ENCODE peak calls at places on chromosomes 3 and 15, in six cellular contexts. One of them, this sample, is unnamed. For H3K4me1 and H3K36me3, the result is how much of the 10 kb centered on the place peaks cover.

GRCh38 chr3:72187131-72187530 is 402.2 kb upstream of the PROK2 start:
- DNase-seq in endothelial cell of umbilical vein: no peak
- DNase-seq in mesendoderm: peak
- DNase-seq in endodermal cell: no peak
- DNase-seq in suprapubic skin: no peak
- DNase-seq in ascending aorta: no peak
- DNase-seq in this sample: no peak

GRCh38 chr3:195546130-195546560 is 3.0 kb upstream of the PPP1R2 start:
- DNase-seq in endothelial cell of umbilical vein: peak
- DNase-seq in mesendoderm: no peak
- DNase-seq in endodermal cell: no peak
- DNase-seq in suprapubic skin: no peak
- DNase-seq in ascending aorta: peak
- DNase-seq in this sample: no peak

GRCh38 chr3:197465996-197466549 is 89.7 kb downstream of the BDH1 start:
- DNase-seq in endothelial cell of umbilical vein: peak
- DNase-seq in mesendoderm: no peak
- DNase-seq in endodermal cell: no peak
- DNase-seq in suprapubic skin: no peak
- DNase-seq in ascending aorta: no peak
- DNase-seq in this sample: peak

GRCh38 chr3:15794303-15794771 is 3.4 kb downstream of the ANKRD28 start:
- DNase-seq in endothelial cell of umbilical vein: peak
- DNase-seq in mesendoderm: no peak
- DNase-seq in endodermal cell: no peak
- DNase-seq in suprapubic skin: no peak
- DNase-seq in ascending aorta: no peak
- DNase-seq in this sample: no peak

GRCh38 chr15:80913541-80913940 is 76.1 kb downstream of the MESD start:
- DNase-seq in endothelial cell of umbilical vein: no peak
- DNase-seq in mesendoderm: no peak
- DNase-seq in endodermal cell: no peak
- DNase-seq in suprapubic skin: no peak
- DNase-seq in ascending aorta: no peak
- DNase-seq in this sample: no peak

GRCh38 chr15:85770014-85770721 is 24.6 kb downstream of the KLHL25 start:
- DNase-seq in endothelial cell of umbilical vein: no peak
- DNase-seq in mesendoderm: peak
- DNase-seq in endodermal cell: no peak
- DNase-seq in suprapubic skin: peak
- DNase-seq in ascending aorta: no peak
- DNase-seq in this sample: no peak

GRCh38 chr3:190003730-190004129 is 117.0 kb downstream of the P3H2 start:
- DNase-seq in endothelial cell of umbilical vein: peak
- DNase-seq in mesendoderm: no peak
- DNase-seq in endodermal cell: no peak
- DNase-seq in suprapubic skin: no peak
- DNase-seq in ascending aorta: no peak
- DNase-seq in this sample: no peak

GRCh38 chr3:117706037-117706436 is 996.5 kb downstream of the TUSC7 start:
- DNase-seq in endothelial cell of umbilical vein: no peak
- DNase-seq in mesendoderm: no peak
- DNase-seq in endodermal cell: no peak
- DNase-seq in suprapubic skin: no peak
- DNase-seq in ascending aorta: no peak
- DNase-seq in this sample: no peak

GRCh38 chr3:46065294-46065705 is 38.0 kb upstream of the XCR1 start:
- DNase-seq in endothelial cell of umbilical vein: no peak
- DNase-seq in mesendoderm: no peak
- DNase-seq in endodermal cell: no peak
- DNase-seq in suprapubic skin: no peak
- DNase-seq in ascending aorta: no peak
- DNase-seq in this sample: peak

GRCh38 chr3:105228696-105229095 is 138.0 kb upstream of the ALCAM start:
- DNase-seq in endothelial cell of umbilical vein: no peak
- DNase-seq in mesendoderm: no peak
- DNase-seq in endodermal cell: no peak
- DNase-seq in suprapubic skin: no peak
- DNase-seq in ascending aorta: no peak
- DNase-seq in this sample: no peak

GRCh38 chr3:137582484-137582883 is 181.6 kb upstream of the SOX14 start:
- DNase-seq in endothelial cell of umbilical vein: no peak
- DNase-seq in mesendoderm: peak
- DNase-seq in endodermal cell: peak
- DNase-seq in suprapubic skin: no peak
- DNase-seq in ascending aorta: no peak
- DNase-seq in this sample: no peak

GRCh38 chr3:71784914-71785593 is at the start of gene PROK2:
- DNase-seq in endothelial cell of umbilical vein: no peak
- DNase-seq in mesendoderm: peak
- DNase-seq in endodermal cell: peak
- DNase-seq in suprapubic skin: no peak
- DNase-seq in ascending aorta: no peak
- DNase-seq in this sample: no peak

GRCh38 chr3:69020424-69020823 is 6.9 kb upstream of the EOGT start:
- DNase-seq in endothelial cell of umbilical vein: no peak
- DNase-seq in mesendoderm: no peak
- DNase-seq in endodermal cell: no peak
- DNase-seq in suprapubic skin: no peak
- DNase-seq in ascending aorta: no peak
- DNase-seq in this sample: no peak

GRCh38 chr3:54599741-54600140 is 328.1 kb downstream of the LRTM1 start:
- DNase-seq in endothelial cell of umbilical vein: no peak
- DNase-seq in mesendoderm: no peak
- DNase-seq in endodermal cell: no peak
- DNase-seq in suprapubic skin: no peak
- DNase-seq in ascending aorta: no peak
- DNase-seq in this sample: no peak

GRCh38 chr15:91116379-91117067 is 16.5 kb downstream of the SV2B start:
- DNase-seq in endothelial cell of umbilical vein: peak
- DNase-seq in mesendoderm: no peak
- DNase-seq in endodermal cell: peak
- DNase-seq in suprapubic skin: no peak
- DNase-seq in ascending aorta: no peak
- DNase-seq in this sample: no peak

GRCh38 chr15:76973906-76974305 is 21.0 kb upstream of the PSTPIP1 start:
- DNase-seq in endothelial cell of umbilical vein: no peak
- DNase-seq in mesendoderm: no peak
- DNase-seq in endodermal cell: no peak
- DNase-seq in suprapubic skin: no peak
- DNase-seq in ascending aorta: no peak
- DNase-seq in this sample: no peak

GRCh38 chr3:174342941-174343431 is 516.1 kb upstream of the NAALADL2 start:
- DNase-seq in endothelial cell of umbilical vein: no peak
- DNase-seq in mesendoderm: no peak
- DNase-seq in endodermal cell: no peak
- DNase-seq in suprapubic skin: no peak
- DNase-seq in ascending aorta: no peak
- DNase-seq in this sample: no peak

GRCh38 chr15:80437492-80437891 is 33.3 kb downstream of the ARNT2 start:
- DNase-seq in endothelial cell of umbilical vein: no peak
- DNase-seq in mesendoderm: peak
- DNase-seq in endodermal cell: no peak
- DNase-seq in suprapubic skin: no peak
- DNase-seq in ascending aorta: no peak
- DNase-seq in this sample: no peak

GRCh38 chr15:58748787-58749531 is 548 bp downstream of the ADAM10 start:
- DNase-seq in endothelial cell of umbilical vein: peak
- DNase-seq in mesendoderm: peak
- DNase-seq in endodermal cell: peak
- DNase-seq in suprapubic skin: peak
- DNase-seq in ascending aorta: no peak
- DNase-seq in this sample: peak

GRCh38 chr3:168220609-168221008 is 124.9 kb upstream of the GOLIM4 start:
- DNase-seq in endothelial cell of umbilical vein: no peak
- DNase-seq in mesendoderm: no peak
- DNase-seq in endodermal cell: no peak
- DNase-seq in suprapubic skin: no peak
- DNase-seq in ascending aorta: no peak
- DNase-seq in this sample: no peak

GRCh38 chr3:151900460-151900859 is 27.0 kb downstream of the SUCNR1 start:
- DNase-seq in endothelial cell of umbilical vein: no peak
- DNase-seq in mesendoderm: no peak
- DNase-seq in endodermal cell: no peak
- DNase-seq in suprapubic skin: no peak
- DNase-seq in ascending aorta: no peak
- DNase-seq in this sample: no peak

GRCh38 chr15:70093481-70094309 is 4.0 kb downstream of the TLE3 start:
- DNase-seq in endothelial cell of umbilical vein: peak
- DNase-seq in mesendoderm: peak
- DNase-seq in endodermal cell: peak
- DNase-seq in suprapubic skin: no peak
- DNase-seq in ascending aorta: no peak
- DNase-seq in this sample: peak
- H3K4me1 ChIP-seq in endothelial cell of umbilical vein: under half
- H3K4me1 ChIP-seq in mesendoderm: under half
- H3K4me1 ChIP-seq in endodermal cell: under half
- H3K4me1 ChIP-seq in suprapubic skin: half or more
- H3K4me1 ChIP-seq in ascending aorta: under half
- H3K4me1 ChIP-seq in this sample: half or more

GRCh38 chr3:53311882-53312281 is 35.5 kb downstream of the DCP1A start:
- DNase-seq in endothelial cell of umbilical vein: no peak
- DNase-seq in mesendoderm: no peak
- DNase-seq in endodermal cell: no peak
- DNase-seq in suprapubic skin: no peak
- DNase-seq in ascending aorta: no peak
- DNase-seq in this sample: no peak

GRCh38 chr3:53318522-53318921 is 28.8 kb downstream of the DCP1A start:
- DNase-seq in endothelial cell of umbilical vein: no peak
- DNase-seq in mesendoderm: no peak
- DNase-seq in endodermal cell: no peak
- DNase-seq in suprapubic skin: no peak
- DNase-seq in ascending aorta: no peak
- DNase-seq in this sample: no peak

DNA sequence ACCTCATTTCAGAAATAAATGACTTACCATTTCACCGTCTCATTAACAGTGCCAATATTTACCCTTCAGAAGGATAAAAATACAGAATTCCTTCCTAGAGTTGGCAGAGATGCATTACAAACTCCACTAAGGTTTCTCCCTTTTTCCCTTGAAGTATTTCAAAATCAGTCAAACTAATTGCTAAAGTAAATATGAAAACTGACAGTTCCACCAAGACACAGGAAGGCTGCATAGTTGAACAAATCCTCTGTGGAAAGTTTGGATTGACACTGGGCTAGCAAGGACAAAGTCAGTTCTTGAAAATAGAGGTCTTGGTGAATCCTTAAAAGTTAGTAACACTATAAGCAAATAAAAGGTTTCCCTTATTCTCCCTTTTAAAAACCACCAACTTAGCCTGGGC is 34.5 kb downstream of the DCP1A start:
- DNase-seq in endothelial cell of umbilical vein: no peak
- DNase-seq in mesendoderm: no peak
- DNase-seq in endodermal cell: no peak
- DNase-seq in suprapubic skin: no peak
- DNase-seq in ascending aorta: no peak
- DNase-seq in this sample: no peak
- H3K36me3 ChIP-seq in endothelial cell of umbilical vein: under half
- H3K36me3 ChIP-seq in mesendoderm: under half
- H3K36me3 ChIP-seq in endodermal cell: half or more
- H3K36me3 ChIP-seq in suprapubic skin: half or more
- H3K36me3 ChIP-seq in ascending aorta: under half
- H3K36me3 ChIP-seq in this sample: under half

GRCh38 chr15:90001062-90001682 is at the start of gene ZNF710:
- DNase-seq in endothelial cell of umbilical vein: peak
- DNase-seq in mesendoderm: peak
- DNase-seq in endodermal cell: peak
- DNase-seq in suprapubic skin: no peak
- DNase-seq in ascending aorta: no peak
- DNase-seq in this sample: peak

GRCh38 chr15:90000175-90000923 is 775 bp upstream of the ZNF710 start:
- DNase-seq in endothelial cell of umbilical vein: peak
- DNase-seq in mesendoderm: peak
- DNase-seq in endodermal cell: peak
- DNase-seq in suprapubic skin: no peak
- DNase-seq in ascending aorta: no peak
- DNase-seq in this sample: no peak

GRCh38 chr15:90003736-90004135 is 2.6 kb downstream of the ZNF710 start:
- DNase-seq in endothelial cell of umbilical vein: no peak
- DNase-seq in mesendoderm: no peak
- DNase-seq in endodermal cell: no peak
- DNase-seq in suprapubic skin: peak
- DNase-seq in ascending aorta: no peak
- DNase-seq in this sample: no peak

GRCh38 chr15:90002428-90002844 is 1.3 kb downstream of the ZNF710 start:
- DNase-seq in endothelial cell of umbilical vein: peak
- DNase-seq in mesendoderm: peak
- DNase-seq in endodermal cell: peak
- DNase-seq in suprapubic skin: peak
- DNase-seq in ascending aorta: no peak
- DNase-seq in this sample: no peak

GRCh38 chr15:90001683-90002427 is 731 bp downstream of the ZNF710 start:
- DNase-seq in endothelial cell of umbilical vein: no peak
- DNase-seq in mesendoderm: peak
- DNase-seq in endodermal cell: peak
- DNase-seq in suprapubic skin: peak
- DNase-seq in ascending aorta: no peak
- DNase-seq in this sample: peak
- H3K4me1 ChIP-seq in endothelial cell of umbilical vein: half or more
- H3K4me1 ChIP-seq in mesendoderm: under half
- H3K4me1 ChIP-seq in endodermal cell: under half
- H3K4me1 ChIP-seq in suprapubic skin: half or more
- H3K4me1 ChIP-seq in ascending aorta: under half
- H3K4me1 ChIP-seq in this sample: half or more

GRCh38 chr3:44628716-44629115 is 3.9 kb downstream of the ZNF197 start:
- DNase-seq in endothelial cell of umbilical vein: no peak
- DNase-seq in mesendoderm: no peak
- DNase-seq in endodermal cell: no peak
- DNase-seq in suprapubic skin: no peak
- DNase-seq in ascending aorta: no peak
- DNase-seq in this sample: no peak

GRCh38 chr3:44632193-44632592 is 7.4 kb downstream of the ZNF197 start:
- DNase-seq in endothelial cell of umbilical vein: no peak
- DNase-seq in mesendoderm: no peak
- DNase-seq in endodermal cell: no peak
- DNase-seq in suprapubic skin: no peak
- DNase-seq in ascending aorta: no peak
- DNase-seq in this sample: no peak
- H3K36me3 ChIP-seq in endothelial cell of umbilical vein: under half
- H3K36me3 ChIP-seq in mesendoderm: under half
- H3K36me3 ChIP-seq in endodermal cell: half or more
- H3K36me3 ChIP-seq in suprapubic skin: half or more
- H3K36me3 ChIP-seq in ascending aorta: half or more
- H3K36me3 ChIP-seq in this sample: under half

DNA sequence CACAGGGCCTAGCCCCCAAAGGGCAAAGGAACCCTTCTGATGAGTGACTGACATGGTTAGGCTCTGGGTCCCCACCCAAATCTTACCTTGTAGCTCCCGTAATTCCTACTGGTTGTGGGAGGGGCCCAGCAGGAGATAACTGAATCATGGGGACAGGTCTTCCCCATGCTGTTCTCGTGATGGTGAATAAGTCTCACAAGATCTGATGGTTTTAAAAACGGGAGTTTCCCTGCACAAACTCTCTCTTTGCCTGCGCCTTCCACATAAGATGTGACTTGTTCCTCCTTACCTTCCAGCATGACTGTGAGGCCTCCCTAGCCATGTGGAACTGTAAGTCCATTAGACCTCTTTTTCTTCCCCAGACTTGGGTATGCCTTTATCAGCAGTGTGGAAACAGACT is 16.9 kb downstream of the TKT start:
- DNase-seq in endothelial cell of umbilical vein: no peak
- DNase-seq in mesendoderm: no peak
- DNase-seq in endodermal cell: no peak
- DNase-seq in suprapubic skin: no peak
- DNase-seq in ascending aorta: no peak
- DNase-seq in this sample: no peak
- H3K4me1 ChIP-seq in endothelial cell of umbilical vein: under half
- H3K4me1 ChIP-seq in mesendoderm: under half
- H3K4me1 ChIP-seq in endodermal cell: under half
- H3K4me1 ChIP-seq in suprapubic skin: under half
- H3K4me1 ChIP-seq in ascending aorta: under half
- H3K4me1 ChIP-seq in this sample: under half

GRCh38 chr3:38510631-38511030 is 14.5 kb downstream of the EXOG start:
- DNase-seq in endothelial cell of umbilical vein: no peak
- DNase-seq in mesendoderm: no peak
- DNase-seq in endodermal cell: no peak
- DNase-seq in suprapubic skin: no peak
- DNase-seq in ascending aorta: no peak
- DNase-seq in this sample: no peak
- H3K36me3 ChIP-seq in endothelial cell of umbilical vein: under half
- H3K36me3 ChIP-seq in mesendoderm: under half
- H3K36me3 ChIP-seq in endodermal cell: half or more
- H3K36me3 ChIP-seq in suprapubic skin: under half
- H3K36me3 ChIP-seq in ascending aorta: half or more
- H3K36me3 ChIP-seq in this sample: under half

This sample was measured in Caco-2.